ENCODE peak calls at places on chromosomes 1 and 21, in four cellular contexts. One of them, this sample, is unnamed.

GRCh38 chr1:11982010-11982392 is 1.8 kb downstream of the MFN2 start:
- DNase-seq in neuronal stem cell: no peak
- DNase-seq in H9: no peak
- DNase-seq in IMR-90: peak; percentile 46
- DNase-seq in this sample: no peak

GRCh38 chr21:35422011-35422410 is 372.9 kb upstream of the RUNX1 start:
- DNase-seq in H9: no peak
- DNase-seq in IMR-90: no peak
- DNase-seq in neuronal stem cell: no peak
- DNase-seq in this sample: no peak

GRCh38 chr1:205285391-205286101 is 36.0 kb downstream of the NUAK2 start:
- DNase-seq in IMR-90: no peak
- DNase-seq in neuronal stem cell: no peak
- DNase-seq in H9: no peak
- DNase-seq in this sample: no peak

GRCh38 chr1:1165485-1165884 is 8.2 kb upstream of the TTLL10 start:
- DNase-seq in H9: no peak
- DNase-seq in IMR-90: no peak
- DNase-seq in neuronal stem cell: no peak
- DNase-seq in this sample: no peak

GRCh38 chr21:33670076-33670475 is 27.8 kb downstream of the ITSN1 start:
- DNase-seq in H9: no peak
- DNase-seq in neuronal stem cell: no peak
- DNase-seq in IMR-90: peak; percentile 43
- DNase-seq in this sample: no peak

GRCh38 chr1:211734791-211735190 is 59.4 kb upstream of the NEK2 start:
- DNase-seq in neuronal stem cell: no peak
- DNase-seq in IMR-90: no peak
- DNase-seq in H9: no peak
- DNase-seq in this sample: no peak

GRCh38 chr1:8018492-8019228 is 7.4 kb downstream of the ERRFI1 start:
- DNase-seq in IMR-90: no peak
- DNase-seq in H9: no peak
- DNase-seq in neuronal stem cell: peak; percentile 83
- DNase-seq in this sample: peak; percentile 68

GRCh38 chr1:116432655-116433282 is 59.7 kb downstream of the ATP1A1 start:
- DNase-seq in neuronal stem cell: no peak
- DNase-seq in H9: no peak
- DNase-seq in IMR-90: no peak
- DNase-seq in this sample: no peak

GRCh38 chr1:180923024-180923841 is 10.5 kb downstream of the KIAA1614 start:
- DNase-seq in neuronal stem cell: peak; percentile 89
- DNase-seq in IMR-90: peak; percentile 12
- DNase-seq in H9: peak; percentile 96
- DNase-seq in this sample: peak; percentile 99

DNA sequence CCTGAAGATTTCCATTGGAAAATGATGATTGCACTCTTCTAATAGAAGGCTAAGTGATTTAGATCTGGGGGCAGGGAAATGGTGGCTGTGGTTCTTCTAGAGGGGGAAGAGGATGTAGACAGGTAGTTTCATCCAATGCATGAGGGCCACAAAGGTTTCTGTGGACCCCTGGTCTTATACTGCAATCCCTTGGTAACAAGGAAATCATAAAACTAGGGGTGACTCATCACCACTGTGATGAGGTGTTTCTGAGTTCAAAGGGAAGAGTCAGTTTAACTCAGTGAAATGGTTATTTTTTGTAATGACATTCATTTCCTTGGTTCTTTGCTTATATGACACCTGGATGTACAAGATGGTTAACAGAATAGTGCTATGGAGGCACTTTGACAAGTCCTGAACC is 20.3 kb downstream of the B3GALT5 start:
- DNase-seq in neuronal stem cell: no peak
- DNase-seq in H9: no peak
- DNase-seq in IMR-90: peak; percentile 52
- DNase-seq in this sample: no peak
- H2BK5ac ChIP-seq in neuronal stem cell: no peak overlapping the region
- H2BK5ac ChIP-seq in H9: no peak overlapping the region
- H2BK5ac ChIP-seq in IMR-90: peak overlapping the region; percentile 44
- H2BK5ac ChIP-seq in this sample: no peak overlapping the region

GRCh38 chr1:15123925-15124324 is 29.6 kb upstream of the TMEM51 start:
- DNase-seq in IMR-90: no peak
- DNase-seq in neuronal stem cell: no peak
- DNase-seq in H9: no peak
- DNase-seq in this sample: no peak
- H2BK5ac ChIP-seq in IMR-90: no peak overlapping the region
- H2BK5ac ChIP-seq in neuronal stem cell: no peak overlapping the region
- H2BK5ac ChIP-seq in H9: no peak overlapping the region
- H2BK5ac ChIP-seq in this sample: no peak overlapping the region

DNA sequence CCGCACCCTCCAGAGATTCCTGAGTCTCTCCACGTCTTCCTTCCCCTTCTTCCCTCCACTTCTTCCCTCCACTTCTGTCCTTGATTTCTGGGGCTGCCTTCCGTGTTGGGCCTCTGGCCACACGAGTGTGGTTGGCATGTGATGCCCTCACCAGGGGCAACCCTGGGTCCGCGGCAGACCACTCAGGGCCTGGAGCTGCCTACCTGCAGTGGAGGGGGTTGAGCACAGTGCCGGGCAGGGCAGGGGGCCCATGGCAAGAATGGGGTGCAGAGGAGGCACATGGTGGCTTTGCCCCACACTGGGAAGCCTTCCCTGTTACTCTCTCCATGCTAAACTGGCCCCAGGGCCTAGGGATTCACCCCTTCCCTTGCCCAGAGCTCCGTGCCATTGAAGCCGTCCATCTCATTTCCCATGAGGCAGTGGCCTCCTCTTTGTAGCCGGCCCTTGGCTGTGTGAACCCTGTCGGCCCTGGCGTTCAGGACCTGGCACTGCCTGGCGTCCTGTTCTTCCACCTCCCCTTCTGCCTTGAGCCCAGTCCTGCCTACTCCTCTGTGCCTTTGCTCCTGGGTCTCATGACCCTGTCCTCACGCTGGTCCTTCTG is 13.4 kb downstream of the RRP1 start:
- DNase-seq in neuronal stem cell: no peak
- DNase-seq in IMR-90: no peak
- DNase-seq in H9: no peak
- DNase-seq in this sample: no peak
- H2BK5ac ChIP-seq in neuronal stem cell: no peak overlapping the region
- H2BK5ac ChIP-seq in IMR-90: no peak overlapping the region
- H2BK5ac ChIP-seq in H9: no peak overlapping the region
- H2BK5ac ChIP-seq in this sample: no peak overlapping the region

GRCh38 chr1:24055681-24056080 is 56.3 kb downstream of the MYOM3 start:
- DNase-seq in H9: no peak
- DNase-seq in IMR-90: no peak
- DNase-seq in neuronal stem cell: no peak
- DNase-seq in this sample: no peak

GRCh38 chr1:24048205-24048869 is 63.6 kb downstream of the MYOM3 start:
- DNase-seq in IMR-90: no peak
- DNase-seq in H9: no peak
- DNase-seq in neuronal stem cell: no peak
- DNase-seq in this sample: no peak

GRCh38 chr1:24051206-24051945 is 60.6 kb downstream of the MYOM3 start:
- DNase-seq in IMR-90: no peak
- DNase-seq in neuronal stem cell: no peak
- DNase-seq in H9: no peak
- DNase-seq in this sample: no peak

GRCh38 chr1:24049709-24050108 is 62.2 kb downstream of the MYOM3 start:
- DNase-seq in IMR-90: no peak
- DNase-seq in neuronal stem cell: no peak
- DNase-seq in H9: no peak
- DNase-seq in this sample: no peak

GRCh38 chr1:24052119-24052695 is 59.7 kb downstream of the MYOM3 start:
- DNase-seq in neuronal stem cell: no peak
- DNase-seq in IMR-90: peak; percentile 4
- DNase-seq in H9: no peak
- DNase-seq in this sample: no peak
- H2BK5ac ChIP-seq in neuronal stem cell: no peak overlapping the region
- H2BK5ac ChIP-seq in IMR-90: no peak overlapping the region
- H2BK5ac ChIP-seq in H9: no peak overlapping the region
- H2BK5ac ChIP-seq in this sample: no peak overlapping the region

GRCh38 chr1:93592636-93592949 is 89.0 kb downstream of the BCAR3 start:
- DNase-seq in neuronal stem cell: no peak
- DNase-seq in H9: no peak
- DNase-seq in IMR-90: no peak
- DNase-seq in this sample: no peak

GRCh38 chr1:93591291-93591832 is 90.3 kb downstream of the BCAR3 start:
- DNase-seq in IMR-90: no peak
- DNase-seq in H9: no peak
- DNase-seq in neuronal stem cell: no peak
- DNase-seq in this sample: no peak

GRCh38 chr1:93593868-93594602 is 87.6 kb downstream of the BCAR3 start:
- DNase-seq in H9: no peak
- DNase-seq in neuronal stem cell: no peak
- DNase-seq in IMR-90: no peak
- DNase-seq in this sample: no peak

GRCh38 chr1:93594603-93594880 is 87.1 kb downstream of the BCAR3 start:
- DNase-seq in IMR-90: no peak
- DNase-seq in H9: no peak
- DNase-seq in neuronal stem cell: no peak
- DNase-seq in this sample: no peak

GRCh38 chr1:93591833-93592635 is 89.6 kb downstream of the BCAR3 start:
- DNase-seq in neuronal stem cell: no peak
- DNase-seq in H9: no peak
- DNase-seq in IMR-90: no peak
- DNase-seq in this sample: no peak
- H2BK5ac ChIP-seq in neuronal stem cell: no peak overlapping the region
- H2BK5ac ChIP-seq in H9: no peak overlapping the region
- H2BK5ac ChIP-seq in IMR-90: no peak overlapping the region
- H2BK5ac ChIP-seq in this sample: no peak overlapping the region

DNA sequence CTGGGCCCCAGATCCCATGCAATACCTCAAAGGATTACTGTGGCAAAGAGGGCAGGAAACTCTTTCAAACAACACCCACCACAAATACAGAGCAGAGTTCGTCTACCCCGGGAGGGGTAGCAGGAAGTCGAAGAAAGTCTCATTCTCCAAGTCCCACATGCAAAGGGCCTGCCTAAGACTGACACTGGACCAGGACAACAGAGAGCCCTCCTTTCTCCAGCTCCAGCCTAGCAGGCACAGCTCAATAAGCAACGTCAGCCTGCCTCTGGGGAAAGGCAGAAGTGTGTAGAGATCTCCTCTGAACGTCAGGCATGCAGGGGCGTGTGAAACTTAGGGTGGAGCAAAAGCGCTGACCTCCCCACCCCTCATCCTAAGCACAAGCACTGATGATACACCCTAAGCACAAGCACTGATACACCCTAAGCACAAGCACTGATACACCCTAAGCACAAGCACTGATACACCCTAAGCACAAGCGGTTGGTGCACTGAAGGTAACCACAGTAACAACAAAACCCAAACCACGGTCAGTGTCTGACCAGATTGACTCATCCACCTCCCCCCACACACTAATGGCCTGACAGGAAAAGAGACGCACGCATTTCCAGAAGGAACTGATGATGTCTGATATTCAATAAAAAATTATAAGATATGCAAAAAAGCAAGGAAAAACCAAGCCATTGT is 1.3 kb downstream of the KRTAP12-3 start:
- DNase-seq in IMR-90: no peak
- DNase-seq in H9: peak; percentile 24
- DNase-seq in neuronal stem cell: no peak
- DNase-seq in this sample: no peak
- H2BK5ac ChIP-seq in IMR-90: no peak overlapping the region
- H2BK5ac ChIP-seq in H9: no peak overlapping the region
- H2BK5ac ChIP-seq in neuronal stem cell: no peak overlapping the region
- H2BK5ac ChIP-seq in this sample: no peak overlapping the region

GRCh38 chr1:9787702-9788101 is 36.1 kb downstream of the CLSTN1 start:
- DNase-seq in H9: no peak
- DNase-seq in neuronal stem cell: no peak
- DNase-seq in IMR-90: no peak
- DNase-seq in this sample: no peak
- H2BK5ac ChIP-seq in H9: no peak overlapping the region
- H2BK5ac ChIP-seq in neuronal stem cell: no peak overlapping the region
- H2BK5ac ChIP-seq in IMR-90: no peak overlapping the region
- H2BK5ac ChIP-seq in this sample: no peak overlapping the region

GRCh38 chr1:20560966-20561365 is 8.6 kb downstream of the FAM43B start:
- DNase-seq in neuronal stem cell: no peak
- DNase-seq in IMR-90: no peak
- DNase-seq in H9: no peak
- DNase-seq in this sample: no peak

GRCh38 chr1:20569523-20570098 is 17.2 kb downstream of the FAM43B start:
- DNase-seq in neuronal stem cell: no peak
- DNase-seq in IMR-90: no peak
- DNase-seq in H9: no peak
- DNase-seq in this sample: no peak

DNA sequence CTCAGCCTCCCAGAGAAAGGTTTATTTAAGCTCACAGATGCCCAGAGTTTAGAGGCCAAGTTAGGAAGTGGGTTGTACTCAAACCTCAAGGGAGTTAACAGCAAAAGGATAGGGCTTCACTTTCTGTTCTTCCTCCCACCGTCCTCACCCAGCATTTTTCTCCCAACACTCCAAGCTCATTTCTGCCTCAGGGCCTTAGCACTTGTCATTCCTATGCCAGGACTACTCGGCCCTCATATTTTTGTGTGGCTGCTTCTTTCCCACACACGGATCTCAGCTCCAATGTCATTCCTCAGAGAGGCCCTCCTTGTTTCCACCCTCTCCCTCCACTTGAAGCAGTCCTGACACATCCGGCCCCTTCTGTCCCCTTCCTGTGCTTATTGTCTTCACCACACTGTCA is 12.9 kb downstream of the FAM43B start:
- DNase-seq in neuronal stem cell: no peak
- DNase-seq in IMR-90: no peak
- DNase-seq in H9: no peak
- DNase-seq in this sample: no peak
- H2BK5ac ChIP-seq in neuronal stem cell: no peak overlapping the region
- H2BK5ac ChIP-seq in IMR-90: no peak overlapping the region
- H2BK5ac ChIP-seq in H9: no peak overlapping the region
- H2BK5ac ChIP-seq in this sample: no peak overlapping the region